ENCODE peak calls at places on chromosomes 5 and 9, in nine cellular contexts. K, M, D, T, B, H, V, U and O are unnamed samples.

GRCh38 chr9:15146121-15146820 is 160.7 kb downstream of the TTC39B start:
- DNase-seq in D (no peak), B (no peak), M (no peak), V (no peak), U (no peak), H (no peak), T (no peak), K (no peak), O (no peak)

GRCh38 chr5:93831449-93831848 is 90.0 kb upstream of the POU5F2 start:
- DNase-seq in M (no peak), B (no peak), D (no peak), H (peak), U (no peak), T (no peak), K (peak), V (no peak), O (no peak)

GRCh38 chr5:10601246-10602030 is 37.6 kb downstream of the ANKRD33B start:
- DNase-seq in D (no peak), M (peak), K (peak), H (peak), T (peak), B (peak), V (peak), U (peak), O (peak)

GRCh38 chr9:117825609-117826347 is 121.6 kb downstream of the TLR4 start:
- DNase-seq in K (no peak), M (no peak), V (no peak), B (no peak), T (no peak), D (no peak), H (no peak), U (no peak), O (no peak)

GRCh38 chr9:114259800-114260523 is 62.9 kb upstream of the ORM1 start:
- DNase-seq in H (no peak), K (no peak), T (no peak), V (no peak), U (no peak), D (no peak), M (no peak), B (no peak), O (no peak)

GRCh38 chr9:33814816-33815215 is 2.1 kb upstream of the UBE2R2 start:
- DNase-seq in D (no peak), U (no peak), K (no peak), B (no peak), M (no peak), V (no peak), T (no peak), H (no peak), O (no peak)

GRCh38 chr5:128304121-128304520 is 220.6 kb downstream of the SLC12A2 start:
- DNase-seq in H (peak), B (peak), T (no peak), D (peak), U (no peak), V (no peak), M (peak), K (peak), O (no peak)

GRCh38 chr5:36878421-36879088 is 2.0 kb downstream of the NIPBL start:
- DNase-seq in H (peak), K (peak), T (no peak), M (peak), V (no peak), B (peak), U (no peak), D (no peak), O (peak)

GRCh38 chr9:89994988-89995613 is 390.3 kb downstream of the GADD45G start:
- DNase-seq in B (peak), V (no peak), D (no peak), U (no peak), K (no peak), H (peak), T (no peak), M (no peak), O (no peak)

GRCh38 chr9:93028448-93029006 is 30.0 kb upstream of the SUSD3 start:
- DNase-seq in H (no peak), D (no peak), B (no peak), T (no peak), U (no peak), K (peak), V (no peak), M (no peak), O (no peak)

GRCh38 chr5:11322133-11322532 is 561.1 kb upstream of the DAP start:
- DNase-seq in V (no peak), U (no peak), M (no peak), D (no peak), B (no peak), T (no peak), K (no peak), H (no peak), O (no peak)

GRCh38 chr5:169256191-169256590 is 44.7 kb downstream of the SLIT3 start:
- DNase-seq in K (no peak), U (no peak), H (no peak), V (no peak), M (no peak), D (no peak), B (no peak), T (no peak), O (no peak)

GRCh38 chr9:22483528-22484060 is 37.0 kb downstream of the DMRTA1 start:
- DNase-seq in H (no peak), K (no peak), T (no peak), U (no peak), V (no peak), M (no peak), B (no peak), D (no peak), O (no peak)

GRCh38 chr9:20066120-20066519 is 277.3 kb upstream of the SLC24A2 start:
- DNase-seq in M (no peak), H (no peak), D (no peak), B (no peak), V (no peak), T (no peak), K (no peak), U (no peak), O (no peak)

GRCh38 chr5:96433066-96433447 is at the start of gene PCSK1:
- DNase-seq in T (no peak), B (no peak), M (no peak), U (no peak), V (no peak), H (no peak), D (no peak), K (no peak), O (no peak)

GRCh38 chr9:91889161-91889560 is 60.9 kb downstream of the ROR2 start:
- DNase-seq in B (no peak), V (no peak), K (no peak), H (no peak), M (no peak), U (no peak), D (no peak), T (no peak), O (no peak)

GRCh38 chr5:125659316-125660071 is 763.7 kb upstream of the GRAMD2B start:
- DNase-seq in M (no peak), D (no peak), U (no peak), H (peak), B (no peak), V (no peak), K (peak), T (no peak), O (no peak)

GRCh38 chr5:17989567-17989966 is 355.3 kb downstream of the TAF11L14 start:
- DNase-seq in V (no peak), B (no peak), D (no peak), K (no peak), M (no peak), T (no peak), H (no peak), U (no peak), O (no peak)

GRCh38 chr5:51230336-51230735 is 152.9 kb upstream of the ISL1 start:
- DNase-seq in B (no peak), H (no peak), V (no peak), T (no peak), D (no peak), U (no peak), K (no peak), M (no peak), O (no peak)

GRCh38 chr5:34731435-34732232 is 75.5 kb downstream of the RAI14 start:
- DNase-seq in H (no peak), D (no peak), U (no peak), B (no peak), M (no peak), V (no peak), T (no peak), K (no peak), O (no peak)

GRCh38 chr9:130034570-130034969 is 8.4 kb downstream of the FNBP1 start:
- DNase-seq in U (no peak), T (no peak), D (no peak), H (peak), V (no peak), B (no peak), K (peak), M (no peak), O (no peak)

GRCh38 chr5:54234304-54234938 is 76.0 kb downstream of the ARL15 start:
- DNase-seq in K (peak), T (no peak), V (no peak), U (no peak), D (no peak), H (peak), B (peak), M (peak), O (no peak)

GRCh38 chr9:841371-842209 is at the start of gene DMRT1:
- DNase-seq in K (no peak), V (no peak), H (no peak), D (no peak), T (no peak), M (no peak), U (no peak), B (peak), O (no peak)

GRCh38 chr5:133681896-133682295 is 69.6 kb upstream of the FSTL4 start:
- DNase-seq in B (no peak), T (no peak), M (no peak), V (peak), H (no peak), D (no peak), U (no peak), K (no peak), O (no peak)

GRCh38 chr9:124130277-124131075 is 118.9 kb downstream of the LHX2 start:
- DNase-seq in D (no peak), V (no peak), B (no peak), U (no peak), M (no peak), K (no peak), H (no peak), T (no peak), O (no peak)

GRCh38 chr5:163757344-163757743 is 251.9 kb downstream of the MAT2B start:
- DNase-seq in M (no peak), V (no peak), H (peak), B (no peak), D (no peak), U (no peak), K (peak), T (no peak), O (no peak)

GRCh38 chr5:138542120-138542955 is 698 bp downstream of the ETF1 start:
- DNase-seq in T (no peak), M (no peak), D (no peak), H (no peak), V (no peak), B (peak), K (no peak), U (no peak), O (peak)

GRCh38 chr9:131276107-131276888 is at the start of gene FAM78A:
- DNase-seq in T (no peak), U (peak), H (no peak), K (no peak), B (peak), D (no peak), V (no peak), M (peak), O (peak)

GRCh38 chr9:5879419-5880181 is 11.1 kb upstream of the MLANA start:
- DNase-seq in D (peak), V (no peak), H (peak), B (peak), U (no peak), T (peak), K (peak), M (no peak), O (no peak)

GRCh38 chr5:66974256-66974655 is 222.3 kb downstream of the CD180 start:
- DNase-seq in V (no peak), K (no peak), H (no peak), B (no peak), D (no peak), M (no peak), U (no peak), T (no peak), O (no peak)

GRCh38 chr9:114532561-114533237 is 27.4 kb upstream of the WHRN start:
- DNase-seq in B (no peak), U (no peak), H (no peak), M (no peak), T (no peak), K (no peak), D (no peak), V (no peak), O (no peak)

GRCh38 chr5:116301110-116301509 is 216.3 kb downstream of the COMMD10 start:
- DNase-seq in U (no peak), D (no peak), M (no peak), H (no peak), B (no peak), K (no peak), T (no peak), V (no peak), O (no peak)

GRCh38 chr5:59678959-59679358 is 214.6 kb downstream of the PDE4D start:
- DNase-seq in D (no peak), K (no peak), M (no peak), B (no peak), V (no peak), U (no peak), T (no peak), H (no peak), O (no peak)

GRCh38 chr5:180522350-180522749 is 28.2 kb downstream of the CNOT6 start:
- DNase-seq in K (no peak), M (no peak), B (no peak), U (no peak), H (no peak), D (no peak), T (no peak), V (no peak), O (no peak)

GRCh38 chr5:132235340-132235739 is 7.7 kb upstream of the P4HA2 start:
- DNase-seq in U (no peak), M (no peak), D (no peak), B (no peak), V (no peak), K (no peak), H (no peak), T (no peak), O (no peak)

GRCh38 chr9:982660-983240 is 6.3 kb downstream of the DMRT3 start:
- DNase-seq in V (no peak), M (no peak), K (no peak), H (no peak), T (no peak), B (no peak), U (no peak), D (no peak), O (no peak)

GRCh38 chr5:72760259-72760658 is 56.2 kb upstream of the TNPO1 start:
- DNase-seq in M (no peak), T (no peak), K (peak), B (no peak), H (peak), V (no peak), U (no peak), D (no peak), O (no peak)

GRCh38 chr5:143233020-143233419 is 170.5 kb downstream of the NR3C1 start:
- DNase-seq in H (peak), U (no peak), T (no peak), V (no peak), K (no peak), M (no peak), B (no peak), D (no peak), O (no peak)

GRCh38 chr9:133368249-133368881 is 7.5 kb downstream of the SURF4 start:
- DNase-seq in V (no peak), T (no peak), B (peak), M (no peak), H (peak), K (no peak), D (no peak), U (no peak), O (peak)
- TF ChIP-seq CTCF in V (no peak), T (no peak), B (no peak), M (no peak), H (no peak), K (no peak), D (no peak), U (no peak), O (no peak)

GRCh38 chr5:177545487-177546261 is 8.7 kb downstream of the FAM193B start:
- DNase-seq in M (no peak), T (no peak), H (no peak), V (peak), B (peak), U (no peak), D (no peak), K (peak), O (peak)
- H3K4me3 ChIP-seq in M (no peak), T (no peak), H (no peak), V (no peak), B (no peak), U (no peak), D (no peak), K (peak), O (no peak)

GRCh38 chr5:171630047-171630669 is 155.5 kb upstream of the SMIM23 start:
- DNase-seq in M (peak), D (no peak), U (no peak), V (peak), B (peak), T (peak), H (peak), K (peak), O (peak)
- TF ChIP-seq CTCF in M (peak), D (peak), U (peak), V (peak), B (peak), T (peak), H (peak), K (peak), O (peak)

GRCh38 chr5:82164109-82164956 is 113.8 kb downstream of the RPS23 start:
- DNase-seq in H (peak), K (peak), U (no peak), T (no peak), M (no peak), V (no peak), B (peak), D (peak), O (no peak)
- H3K4me3 ChIP-seq in H (no peak), K (peak), U (no peak), T (no peak), M (no peak), V (no peak), B (no peak), D (peak), O (no peak)

GRCh38 chr5:151686673-151687378 is at the start of gene SPARC:
- DNase-seq in K (peak), T (no peak), D (no peak), U (peak), V (peak), M (peak), H (peak), B (peak), O (peak)
- TF ChIP-seq CTCF in K (no peak), T (no peak), D (no peak), U (no peak), V (peak), M (peak), H (no peak), B (no peak), O (no peak)

DNA sequence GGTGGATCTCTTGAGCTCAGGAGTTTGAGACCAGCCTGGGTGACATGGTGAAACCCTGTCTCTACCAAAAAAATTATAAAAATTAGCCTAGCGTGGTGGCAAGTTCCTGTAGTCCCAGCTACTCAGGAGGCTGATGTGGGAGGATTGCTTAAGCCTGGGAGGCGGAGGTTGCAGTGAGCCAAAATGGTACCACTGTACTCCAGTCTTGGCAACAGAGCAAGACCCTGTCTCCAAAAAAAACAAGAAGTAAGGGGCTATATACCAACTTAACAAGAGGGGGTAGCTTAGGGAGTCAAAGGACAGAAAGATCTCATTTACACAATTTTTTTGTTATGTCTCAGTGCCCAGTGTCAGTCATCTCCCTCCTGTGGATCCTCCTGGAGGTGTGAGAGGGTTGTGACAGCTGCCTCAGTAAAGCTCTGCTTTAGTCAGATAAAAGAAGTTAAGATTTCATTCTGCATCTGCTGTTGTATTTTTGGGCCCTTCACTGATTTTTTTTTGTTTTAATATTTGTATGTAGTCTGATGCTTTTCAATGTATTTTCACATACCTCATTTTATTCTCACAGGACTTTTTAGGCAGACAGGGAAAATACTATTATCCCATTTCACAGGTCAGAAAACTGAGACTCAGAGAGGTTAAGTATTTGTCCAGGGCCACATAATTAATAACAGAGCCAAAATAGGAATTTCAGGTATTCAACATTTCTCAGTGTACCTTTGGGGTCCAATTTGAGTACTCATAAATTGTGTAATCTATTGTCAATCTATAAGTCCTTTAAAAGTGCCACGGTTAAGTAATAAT is 120.9 kb upstream of the GRHPR start:
- DNase-seq in H (no peak), T (no peak), V (no peak), U (no peak), D (no peak), K (no peak), M (no peak), B (no peak), O (no peak)
- H3K4me3 ChIP-seq in H (no peak), T (no peak), V (no peak), U (no peak), D (no peak), K (no peak), M (no peak), B (no peak), O (no peak)

GRCh38 chr9:76658510-76659231 is 105.6 kb upstream of the PCA3 start:
- DNase-seq in T (peak), H (peak), V (no peak), M (peak), B (peak), U (no peak), D (no peak), K (peak), O (no peak)
- TF ChIP-seq CTCF in T (peak), H (peak), V (peak), M (peak), B (peak), U (peak), D (peak), K (peak), O (peak)